ENCODE peak calls at places on chromosomes 2 and 18, in eight cellular contexts. S is neural progenitor cell; F is NCI-H510A; O is activated gamma-delta T cell treated with Interleukin-2 at 50 U/mL for 16 hours; Y is T-helper 1 cell; R is naive B cell; G is activated CD4-positive, alpha-beta T cell treated with anti-CD3 and anti-CD28 coated beads, Interleukin-2, amount 50 U/mL, for 48 hours; P is H54. W is an unnamed sample.

GRCh38 chr2:95041060-95041823 is 15.7 kb downstream of the MAL start:
- DNase-seq in P (no peak), S (no peak), G (no peak), R (no peak), O (no peak), F (no peak), Y (no peak), W (peak)

GRCh38 chr18:59902180-59902992 is 2.6 kb downstream of the PMAIP1 start:
- DNase-seq in O (no peak), Y (no peak), P (no peak), F (no peak), R (no peak), G (no peak), S (no peak), W (no peak)

GRCh38 chr2:67445652-67446268 is 48.6 kb downstream of the ETAA1 start:
- DNase-seq in P (no peak), O (no peak), S (no peak), R (no peak), Y (no peak), G (no peak), F (no peak), W (no peak)

GRCh38 chr2:26735096-26735495 is 29.0 kb upstream of the SLC35F6 start:
- DNase-seq in S (no peak), Y (no peak), G (no peak), R (no peak), O (no peak), P (peak), F (no peak), W (no peak)

GRCh38 chr2:27869763-27870162 is 20.4 kb downstream of the RBKS start:
- DNase-seq in Y (no peak), S (no peak), O (no peak), P (no peak), G (no peak), R (no peak), F (no peak), W (no peak)

GRCh38 chr2:120446236-120447121 is 100.5 kb downstream of the INHBB start:
- DNase-seq in F (no peak), O (no peak), S (no peak), G (no peak), R (no peak), Y (no peak), P (no peak), W (peak)

GRCh38 chr2:56008661-56009411 is 85.3 kb upstream of the EFEMP1 start:
- DNase-seq in F (peak), S (peak), G (no peak), R (no peak), O (no peak), P (no peak), Y (no peak), W (peak)

GRCh38 chr2:234102112-234102511 is 51.6 kb downstream of the SPP2 start:
- DNase-seq in O (no peak), P (no peak), G (no peak), S (no peak), Y (peak), F (no peak), R (no peak), W (no peak)

GRCh38 chr2:216693414-216694100 is 1.8 kb downstream of the IGFBP5 start:
- DNase-seq in G (no peak), P (no peak), Y (no peak), O (no peak), S (peak), R (no peak), F (no peak), W (peak)

GRCh38 chr2:70934981-70935380 is 719 bp upstream of the ATP6V1B1 start:
- DNase-seq in Y (no peak), S (no peak), O (no peak), P (no peak), R (no peak), F (no peak), G (no peak), W (peak)

GRCh38 chr2:28471214-28471613 is 24.6 kb upstream of the PLB1 start:
- DNase-seq in F (no peak), P (no peak), Y (no peak), S (no peak), O (no peak), R (no peak), G (no peak), W (peak)

GRCh38 chr2:177929662-177930522 is 142.7 kb downstream of the PDE11A start:
- DNase-seq in R (no peak), F (no peak), Y (no peak), G (no peak), O (no peak), P (no peak), S (no peak), W (no peak)

W was measured in sigmoid colon.